ENCODE peak calls at places on chromosome 1, in four cellular contexts. R is K562, Y is SK-N-SH, X is HepG2. S is an unnamed sample.

GRCh38 chr1:193537266-193538003 is 351.0 kb upstream of the B3GALT2 start:
- DNase-seq in R (no peak), Y (no peak), X (no peak), S (no peak)

GRCh38 chr1:29317916-29318530 is 81.7 kb downstream of the PTPRU start:
- DNase-seq in R (no peak), X (no peak), Y (no peak), S (no peak)

GRCh38 chr1:8603220-8603616 is 214.2 kb downstream of the RERE start:
- DNase-seq in R (no peak), X (no peak), Y (no peak), S (no peak)

GRCh38 chr1:114164840-114165543 is 11.3 kb upstream of the SYT6 start:
- DNase-seq in R (no peak), Y (no peak), X (peak), S (no peak)

GRCh38 chr1:93814059-93814794 is 64.8 kb downstream of the DNTTIP2 start:
- DNase-seq in R (peak), Y (peak), X (peak), S (peak)

GRCh38 chr1:224707849-224708725 is 92.0 kb downstream of the CNIH3 start:
- DNase-seq in Y (no peak), R (no peak), X (no peak), S (no peak)

GRCh38 chr1:102970496-102971078 is 137.7 kb downstream of the COL11A1 start:
- DNase-seq in R (peak), X (peak), Y (peak), S (peak)

GRCh38 chr1:184664661-184665060 is 90.0 kb downstream of the EDEM3 start:
- DNase-seq in R (no peak), X (no peak), Y (no peak), S (peak)

GRCh38 chr1:85048296-85049064 is at the start of gene MCOLN3:
- DNase-seq in Y (peak), X (no peak), R (peak), S (peak)

GRCh38 chr1:165281207-165281901 is 75.2 kb downstream of the LMX1A start:
- DNase-seq in X (no peak), Y (no peak), R (no peak), S (no peak)

GRCh38 chr1:205993068-205993467 is 10.1 kb downstream of the RAB7B start:
- DNase-seq in R (no peak), X (no peak), Y (no peak), S (no peak)

GRCh38 chr1:230548997-230549396 is 93.3 kb upstream of the COG2 start:
- DNase-seq in Y (no peak), R (no peak), X (no peak), S (no peak)

GRCh38 chr1:232806071-232806510 is 875 bp downstream of the MAP10 start:
- DNase-seq in Y (no peak), R (no peak), X (no peak), S (no peak)

GRCh38 chr1:205595435-205595834 is 36.4 kb downstream of the ELK4 start:
- DNase-seq in X (no peak), Y (no peak), R (no peak), S (no peak)

GRCh38 chr1:53077599-53077965 is 15.6 kb downstream of the PODN start:
- DNase-seq in Y (no peak), R (no peak), X (no peak), S (no peak)

GRCh38 chr1:206757524-206758266 is 12.9 kb upstream of the IL19 start:
- DNase-seq in X (no peak), R (no peak), Y (no peak), S (no peak)

GRCh38 chr1:87129606-87130005 is 199.1 kb upstream of the LMO4 start:
- DNase-seq in R (no peak), Y (no peak), X (no peak), S (no peak)

GRCh38 chr1:235657269-235657668 is 7.7 kb upstream of the GNG4 start:
- DNase-seq in Y (no peak), R (no peak), X (peak), S (no peak)

GRCh38 chr1:171742577-171742922 is 685 bp upstream of the VAMP4 start:
- DNase-seq in Y (peak), R (peak), X (no peak), S (peak)

GRCh38 chr1:7326366-7326765 is 444.7 kb upstream of the VAMP3 start:
- DNase-seq in R (no peak), X (no peak), Y (no peak), S (no peak)

GRCh38 chr1:198556969-198557368 is 16.5 kb upstream of the ATP6V1G3 start:
- DNase-seq in Y (no peak), X (no peak), R (no peak), S (no peak)

GRCh38 chr1:17281775-17282181 is 26.2 kb upstream of the PADI4 start:
- DNase-seq in Y (no peak), X (no peak), R (no peak), S (no peak)
- TF ChIP-seq FOXJ3 in Y (no peak), X (no peak), R (no peak), S (no peak)

GRCh38 chr1:177351361-177352108 is 180.8 kb downstream of the BRINP2 start:
- DNase-seq in R (no peak), Y (no peak), X (no peak), S (no peak)
- TF ChIP-seq FOXJ3 in R (no peak), Y (no peak), X (no peak), S (no peak)

GRCh38 chr1:15060104-15060503 is 93.4 kb upstream of the TMEM51 start:
- DNase-seq in Y (no peak), R (no peak), X (no peak), S (no peak)

GRCh38 chr1:15055736-15056415 is 97.7 kb upstream of the TMEM51 start:
- DNase-seq in X (no peak), R (no peak), Y (no peak), S (no peak)

GRCh38 chr1:15057834-15058233 is 95.7 kb upstream of the TMEM51 start:
- DNase-seq in R (no peak), X (no peak), Y (no peak), S (no peak)

GRCh38 chr1:15058261-15058660 is 95.3 kb upstream of the TMEM51 start:
- DNase-seq in X (no peak), R (no peak), Y (no peak), S (no peak)

GRCh38 chr1:15056515-15057285 is 96.8 kb upstream of the TMEM51 start:
- DNase-seq in R (peak), X (no peak), Y (peak), S (no peak)
- TF ChIP-seq FOXJ3 in R (no peak), X (no peak), Y (no peak), S (no peak)

DNA sequence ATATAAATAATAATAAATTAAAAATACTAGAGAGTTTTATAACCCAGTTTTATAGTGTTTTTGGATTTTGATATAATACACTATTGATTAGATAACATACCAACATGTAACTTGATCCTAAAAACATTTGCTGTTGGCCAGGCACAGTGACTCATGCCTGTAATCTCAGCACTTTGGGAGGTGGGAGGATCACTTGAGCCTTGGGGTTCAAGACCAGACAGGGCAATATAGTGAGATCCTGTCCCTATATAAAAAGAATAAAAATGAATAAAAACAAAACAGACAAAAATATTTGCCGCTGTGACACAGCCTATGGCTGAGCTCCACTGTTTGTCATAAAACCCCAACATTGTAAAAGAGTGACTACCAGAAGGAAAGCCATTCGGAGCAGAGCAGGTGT is 26.1 kb downstream of the VPS13D start:
- DNase-seq in R (no peak), Y (no peak), X (no peak), S (no peak)
- TF ChIP-seq FOXJ3 in R (no peak), Y (no peak), X (no peak), S (no peak)

S was measured in WTC11.